ENCODE peak calls at places on chromosome X, in nine cellular contexts. J, M, F, P, Z, T, Y, V and C are unnamed samples. For H3K9me3, the result is how much of the 10 kb centered on the place peaks cover.

GRCh38 chrX:139506318-139506717 is 24.2 kb upstream of the F9 start:
- DNase-seq in J (no peak), M (no peak), F (no peak), P (no peak), Z (no peak), T (no peak), Y (no peak), V (no peak), C (no peak)

GRCh38 chrX:150454508-150455219 is 91.5 kb downstream of the MAMLD1 start:
- DNase-seq in J (no peak), M (no peak), F (no peak), P (no peak), Z (no peak), T (no peak), Y (no peak), V (no peak), C (no peak)

GRCh38 chrX:56947695-56948094 is 47.6 kb downstream of the SPIN3 start:
- DNase-seq in J (no peak), M (no peak), F (no peak), P (no peak), Z (no peak), T (no peak), Y (no peak), V (no peak), C (no peak)

GRCh38 chrX:16825306-16826035 is 39.2 kb downstream of the TXLNG start:
- DNase-seq in J (peak), M (no peak), F (peak), P (no peak), Z (no peak), T (no peak), Y (no peak), V (no peak), C (no peak)

GRCh38 chrX:150693782-150694574 is 782 bp downstream of the MTMR1 start:
- DNase-seq in J (peak), M (peak), F (peak), P (peak), Z (peak), T (peak), Y (peak), V (peak), C (peak)

GRCh38 chrX:19672211-19672814 is 157.0 kb upstream of the MAP3K15 start:
- DNase-seq in J (no peak), M (no peak), F (peak), P (no peak), Z (no peak), T (no peak), Y (no peak), V (no peak), C (no peak)

GRCh38 chrX:9865804-9866471 is 79.7 kb downstream of the SHROOM2 start:
- DNase-seq in J (peak), M (no peak), F (no peak), P (no peak), Z (no peak), T (no peak), Y (no peak), V (peak), C (no peak)

GRCh38 chrX:22220941-22221340 is 51.8 kb upstream of the CBLL2 start:
- DNase-seq in J (peak), M (no peak), F (peak), P (no peak), Z (no peak), T (no peak), Y (no peak), V (peak), C (no peak)

GRCh38 chrX:46863072-46863471 is 26.2 kb downstream of the RP2 start:
- DNase-seq in J (no peak), M (no peak), F (no peak), P (no peak), Z (no peak), T (no peak), Y (no peak), V (no peak), C (no peak)

GRCh38 chrX:17500145-17500579 is 125.2 kb downstream of the NHS start:
- DNase-seq in J (peak), M (no peak), F (peak), P (no peak), Z (no peak), T (no peak), Y (no peak), V (peak), C (no peak)

GRCh38 chrX:57227691-57228090 is 58.8 kb upstream of the FAAH2 start:
- DNase-seq in J (no peak), M (no peak), F (no peak), P (no peak), Z (no peak), T (no peak), Y (no peak), V (no peak), C (no peak)

GRCh38 chrX:111955916-111956315 is 79.9 kb downstream of the TRPC5OS start:
- DNase-seq in J (no peak), M (no peak), F (no peak), P (no peak), Z (no peak), T (no peak), Y (no peak), V (no peak), C (no peak)

GRCh38 chrX:18075603-18076002 is 145.1 kb downstream of the BEND2 start:
- DNase-seq in J (no peak), M (no peak), F (no peak), P (no peak), Z (no peak), T (peak), Y (no peak), V (no peak), C (no peak)

GRCh38 chrX:25156323-25156722 is 140.6 kb upstream of the ARX start:
- DNase-seq in J (no peak), M (no peak), F (peak), P (no peak), Z (no peak), T (no peak), Y (no peak), V (no peak), C (no peak)

GRCh38 chrX:107712231-107713204 is 63.1 kb downstream of the TSC22D3 start:
- DNase-seq in J (no peak), M (no peak), F (no peak), P (no peak), Z (no peak), T (no peak), Y (no peak), V (no peak), C (peak)

GRCh38 chrX:97529801-97530200 is 646.1 kb downstream of the RPA4 start:
- DNase-seq in J (peak), M (no peak), F (no peak), P (no peak), Z (no peak), T (no peak), Y (no peak), V (no peak), C (no peak)

GRCh38 chrX:46961574-46962279 is 49.5 kb downstream of the JADE3 start:
- DNase-seq in J (no peak), M (peak), F (no peak), P (no peak), Z (no peak), T (peak), Y (no peak), V (no peak), C (no peak)

GRCh38 chrX:109709129-109709631 is 23.9 kb downstream of the ACSL4 start:
- DNase-seq in J (peak), M (peak), F (peak), P (no peak), Z (no peak), T (no peak), Y (no peak), V (peak), C (no peak)

GRCh38 chrX:76850851-76851250 is 423.3 kb downstream of the MAGEE1 start:
- DNase-seq in J (no peak), M (peak), F (peak), P (no peak), Z (no peak), T (peak), Y (no peak), V (no peak), C (no peak)

GRCh38 chrX:103697687-103698086 is 11.2 kb upstream of the MORF4L2 start:
- DNase-seq in J (no peak), M (no peak), F (no peak), P (no peak), Z (no peak), T (peak), Y (no peak), V (no peak), C (no peak)

GRCh38 chrX:40544343-40545250 is 36.2 kb upstream of the ATP6AP2 start:
- DNase-seq in J (peak), M (no peak), F (peak), P (no peak), Z (no peak), T (no peak), Y (no peak), V (no peak), C (no peak)

GRCh38 chrX:53456254-53456653 is 22.1 kb upstream of the HSD17B10 start:
- DNase-seq in J (no peak), M (no peak), F (peak), P (no peak), Z (no peak), T (no peak), Y (no peak), V (no peak), C (no peak)

GRCh38 chrX:106957856-106958255 is 37.7 kb downstream of the CLDN2 start:
- DNase-seq in J (no peak), M (no peak), F (no peak), P (no peak), Z (no peak), T (no peak), Y (no peak), V (no peak), C (no peak)

GRCh38 chrX:43846558-43846957 is 35.7 kb downstream of the MAOB start:
- DNase-seq in J (no peak), M (no peak), F (no peak), P (no peak), Z (no peak), T (no peak), Y (no peak), V (no peak), C (no peak)

GRCh38 chrX:22674947-22675346 is 324.8 kb upstream of the DDX53 start:
- DNase-seq in J (no peak), M (no peak), F (no peak), P (no peak), Z (no peak), T (peak), Y (no peak), V (no peak), C (no peak)

GRCh38 chrX:133495464-133496391 is 80.4 kb upstream of the GPC4 start:
- DNase-seq in J (no peak), M (no peak), F (no peak), P (peak), Z (no peak), T (no peak), Y (peak), V (no peak), C (no peak)

GRCh38 chrX:23435575-23435974 is 100.9 kb downstream of the PTCHD1 start:
- DNase-seq in J (no peak), M (no peak), F (no peak), P (no peak), Z (no peak), T (no peak), Y (no peak), V (no peak), C (no peak)

GRCh38 chrX:150731795-150732194 is 38.6 kb downstream of the MTMR1 start:
- DNase-seq in J (no peak), M (no peak), F (no peak), P (no peak), Z (no peak), T (no peak), Y (no peak), V (no peak), C (no peak)

GRCh38 chrX:53374222-53374820 is 48.1 kb downstream of the SMC1A start:
- DNase-seq in J (no peak), M (no peak), F (no peak), P (no peak), Z (no peak), T (no peak), Y (no peak), V (no peak), C (no peak)

GRCh38 chrX:50747471-50747900 is 66.5 kb downstream of the SHROOM4 start:
- DNase-seq in J (peak), M (peak), F (peak), P (no peak), Z (peak), T (peak), Y (no peak), V (no peak), C (no peak)

GRCh38 chrX:30147996-30148643 is 67.2 kb upstream of the MAGEB2 start:
- DNase-seq in J (no peak), M (no peak), F (no peak), P (no peak), Z (no peak), T (no peak), Y (no peak), V (no peak), C (no peak)

GRCh38 chrX:105553118-105553517 is 269.2 kb upstream of the NRK start:
- DNase-seq in J (no peak), M (no peak), F (no peak), P (no peak), Z (no peak), T (no peak), Y (no peak), V (no peak), C (no peak)

GRCh38 chrX:9316096-9316495 is 148.8 kb upstream of the TBL1X start:
- DNase-seq in J (no peak), M (no peak), F (no peak), P (no peak), Z (no peak), T (no peak), Y (no peak), V (no peak), C (no peak)

GRCh38 chrX:131595120-131595519 is 51.2 kb downstream of the OR13H1 start:
- DNase-seq in J (no peak), M (no peak), F (no peak), P (no peak), Z (no peak), T (no peak), Y (no peak), V (no peak), C (no peak)

GRCh38 chrX:123986377-123986776 is 24.9 kb downstream of the STAG2 start:
- DNase-seq in J (no peak), M (no peak), F (no peak), P (no peak), Z (no peak), T (no peak), Y (no peak), V (no peak), C (no peak)

GRCh38 chrX:47543496-47543895 is 17.5 kb upstream of the ARAF start:
- DNase-seq in J (no peak), M (no peak), F (no peak), P (no peak), Z (no peak), T (no peak), Y (no peak), V (no peak), C (no peak)

GRCh38 chrX:101977091-101977490 is 45.3 kb upstream of the ZMAT1 start:
- DNase-seq in J (peak), M (no peak), F (no peak), P (no peak), Z (no peak), T (no peak), Y (no peak), V (no peak), C (no peak)

GRCh38 chrX:111505783-111506182 is 5.7 kb upstream of the SERTM2 start:
- DNase-seq in J (no peak), M (no peak), F (no peak), P (no peak), Z (no peak), T (no peak), Y (no peak), V (no peak), C (no peak)

GRCh38 chrX:26557691-26558321 is 341.8 kb downstream of the MAGEB5 start:
- DNase-seq in J (no peak), M (no peak), F (no peak), P (no peak), Z (peak), T (no peak), Y (no peak), V (no peak), C (no peak)

GRCh38 chrX:125152011-125152410 is 167.7 kb upstream of the TEX13C start:
- DNase-seq in J (no peak), M (no peak), F (no peak), P (no peak), Z (no peak), T (no peak), Y (no peak), V (no peak), C (no peak)
- TF ChIP-seq CTCF in J (no peak), M (no peak), F (no peak), P (no peak), Z (no peak), T (no peak), Y (no peak), V (no peak), C (no peak)

DNA sequence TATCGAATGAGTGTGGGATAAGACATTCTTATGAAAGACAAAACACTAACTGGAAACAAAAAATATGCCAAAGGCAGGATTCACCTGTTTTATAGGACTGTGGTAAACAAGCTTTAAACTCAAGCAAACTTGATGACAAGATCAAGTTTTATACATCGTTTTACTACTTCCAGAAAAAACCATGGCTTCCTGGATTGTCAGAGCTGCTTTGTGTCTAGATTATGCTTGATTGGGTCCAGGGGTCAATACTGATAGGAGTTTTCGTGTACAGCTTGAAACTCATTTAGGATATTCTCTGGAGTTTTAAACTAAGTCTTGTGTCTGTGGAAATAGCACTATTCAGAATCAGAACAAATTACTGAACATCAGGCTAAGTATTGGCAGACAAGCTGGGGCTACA is 13.0 kb downstream of the HCCS start:
- DNase-seq in J (no peak), M (no peak), F (no peak), P (no peak), Z (no peak), T (no peak), Y (no peak), V (no peak), C (no peak)
- H3K27ac ChIP-seq in J (no peak), M (no peak), F (no peak), P (peak), Z (no peak), T (no peak), Y (no peak), V (no peak), C (no peak)

DNA sequence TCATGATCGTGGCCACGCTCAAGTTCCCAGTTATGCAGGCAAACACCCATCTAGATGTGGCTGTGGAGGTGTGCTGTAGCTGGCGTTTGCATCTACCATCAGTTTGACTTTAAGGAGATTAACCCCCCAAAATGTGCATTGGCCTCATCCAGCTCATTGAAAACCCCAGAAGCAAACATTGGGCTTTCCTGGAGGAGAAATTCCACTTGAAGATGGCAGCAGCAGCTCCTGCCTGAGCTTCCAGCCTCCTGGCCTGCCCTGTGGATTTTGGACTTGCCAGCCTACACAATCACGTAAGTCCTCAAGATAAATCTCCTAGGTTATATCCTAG is 30.2 kb upstream of the SLC25A6 start:
- DNase-seq in J (no peak), M (no peak), F (no peak), P (no peak), Z (no peak), T (no peak), Y (no peak), V (no peak), C (no peak)
- H3K9me3 ChIP-seq in J (under half), M (under half), F (under half), P (under half), Z (under half), T (under half), Y (under half), V (under half), C (under half)

DNA sequence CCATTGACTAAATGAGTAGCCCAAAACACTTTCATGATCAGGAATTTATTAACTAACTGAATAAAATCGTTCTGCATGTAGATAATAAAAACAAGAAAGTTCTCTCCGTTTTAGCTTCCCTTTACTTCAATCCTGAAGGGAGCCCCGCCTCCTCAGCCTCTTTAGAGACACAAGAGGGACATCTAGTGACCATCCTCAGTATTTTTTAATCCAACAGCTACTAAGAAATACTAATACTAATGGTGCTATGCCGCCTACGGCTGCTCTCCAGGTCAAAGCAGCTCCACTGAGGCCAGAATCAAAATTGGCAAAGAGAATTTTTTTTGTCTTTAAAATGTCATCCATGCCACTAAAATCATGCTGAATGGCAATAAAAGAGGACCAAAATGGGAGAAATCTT is 3.2 kb upstream of the PCDH19 start:
- DNase-seq in J (peak), M (peak), F (peak), P (no peak), Z (no peak), T (peak), Y (no peak), V (no peak), C (no peak)
- TF ChIP-seq CTCF in J (peak), M (peak), F (peak), P (peak), Z (peak), T (peak), Y (no peak), V (peak), C (no peak)

DNA sequence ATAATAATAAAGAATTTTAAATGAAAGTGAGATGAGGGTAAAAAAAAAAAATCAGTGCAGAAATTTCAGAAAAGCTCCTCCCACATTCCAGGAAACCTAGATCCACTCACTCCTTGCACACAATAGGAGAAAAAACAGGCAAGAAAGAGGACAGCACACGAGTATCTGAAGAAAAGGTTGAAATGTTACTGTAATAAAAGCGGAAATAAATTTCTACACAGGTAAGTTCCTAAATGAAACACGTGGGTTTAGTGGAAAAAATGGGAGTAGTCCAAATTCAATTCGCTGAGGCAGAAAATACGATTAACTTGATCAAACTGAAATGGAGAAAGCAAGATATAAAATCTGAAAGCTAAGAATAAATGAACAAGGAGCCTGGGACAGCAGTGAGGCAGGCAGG is 2.0 kb upstream of the ACE2 start:
- DNase-seq in J (no peak), M (no peak), F (no peak), P (no peak), Z (no peak), T (no peak), Y (no peak), V (no peak), C (no peak)
- H3K27ac ChIP-seq in J (no peak), M (no peak), F (no peak), P (no peak), Z (no peak), T (no peak), Y (no peak), V (no peak), C (no peak)

DNA sequence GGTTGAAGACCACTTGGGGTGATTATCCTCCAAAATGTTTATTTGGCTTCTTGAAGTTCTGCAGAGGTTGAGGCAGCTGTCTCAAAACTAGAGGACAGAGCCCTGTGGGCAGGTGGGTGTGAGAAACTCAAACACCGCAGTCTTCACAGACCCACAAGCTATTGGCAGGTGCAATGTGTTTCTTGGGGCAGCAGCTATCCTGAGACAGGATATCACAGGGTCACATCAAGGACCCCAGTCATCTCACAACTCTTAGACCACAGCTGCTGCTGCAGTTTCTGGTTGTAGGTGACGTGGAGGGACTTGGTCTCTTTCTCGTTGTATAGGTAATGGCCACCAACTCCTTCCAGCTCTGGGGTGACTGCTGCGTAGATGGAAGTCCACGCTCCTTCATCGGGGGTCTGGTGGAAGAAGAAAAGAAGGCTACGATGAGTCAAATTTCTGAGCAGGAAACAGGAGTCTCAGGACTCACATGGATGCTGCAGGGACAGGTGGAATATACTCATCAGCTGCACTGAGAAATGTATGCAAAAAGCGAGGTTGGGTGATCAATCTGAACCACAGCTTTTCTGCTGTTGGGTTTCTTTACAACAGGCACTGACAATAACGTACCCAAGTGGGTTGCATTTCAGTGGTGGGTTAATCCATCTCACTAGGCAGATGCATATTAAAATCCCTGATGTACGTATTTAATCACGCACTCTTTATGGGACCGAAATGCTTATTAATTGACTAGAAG is 279.8 kb downstream of the DHRSX start:
- DNase-seq in J (no peak), M (no peak), F (no peak), P (no peak), Z (no peak), T (no peak), Y (no peak), V (no peak), C (no peak)
- H3K9me3 ChIP-seq in J (under half), M (under half), F (under half), P (under half), Z (under half), T (under half), Y (under half), V (under half), C (half or more)